ENCODE peak calls at places on chromosomes 11 and 22, in seven cellular contexts. One of them, this sample, is unnamed.
A peak's percentile ranks its signal among the peaks of the same experiment; 100 is the strongest.

GRCh38 chr11:2891291-2891690 is 5.7 kb upstream of the CDKN1C start:
- DNase-seq in GM23248: no peak
- DNase-seq in SK-N-SH: peak; percentile 67
- DNase-seq in GM23338: peak; percentile 53
- DNase-seq in PC-3: no peak
- DNase-seq in Karpas-422: no peak
- DNase-seq in PC-9: no peak
- DNase-seq in this sample: no peak

GRCh38 chr11:96486890-96487633 is 97.2 kb downstream of the JRKL start:
- DNase-seq in GM23248: peak; percentile 18
- DNase-seq in SK-N-SH: no peak
- DNase-seq in GM23338: peak; percentile 45
- DNase-seq in PC-3: peak; percentile 95
- DNase-seq in Karpas-422: no peak
- DNase-seq in PC-9: peak; percentile 64
- DNase-seq in this sample: peak; percentile 86

GRCh38 chr11:126465573-126466287 is 110.2 kb downstream of the ST3GAL4 start:
- DNase-seq in GM23248: peak; percentile 40
- DNase-seq in SK-N-SH: peak; percentile 57
- DNase-seq in GM23338: no peak
- DNase-seq in PC-3: no peak
- DNase-seq in Karpas-422: peak; percentile 62
- DNase-seq in PC-9: peak; percentile 17
- DNase-seq in this sample: no peak

GRCh38 chr11:20561915-20562314 is 37.5 kb upstream of the SLC6A5 start:
- DNase-seq in GM23248: no peak
- DNase-seq in SK-N-SH: no peak
- DNase-seq in GM23338: no peak
- DNase-seq in PC-3: no peak
- DNase-seq in Karpas-422: no peak
- DNase-seq in PC-9: no peak
- DNase-seq in this sample: no peak

GRCh38 chr11:123143476-123143875 is 51.6 kb downstream of the CLMP start:
- DNase-seq in GM23248: no peak
- DNase-seq in SK-N-SH: no peak
- DNase-seq in GM23338: no peak
- DNase-seq in PC-3: no peak
- DNase-seq in Karpas-422: no peak
- DNase-seq in PC-9: no peak
- DNase-seq in this sample: no peak

GRCh38 chr11:12418019-12418611 is 40.7 kb downstream of the PARVA start:
- DNase-seq in GM23248: peak; percentile 74
- DNase-seq in SK-N-SH: no peak
- DNase-seq in GM23338: peak; percentile 39
- DNase-seq in PC-3: no peak
- DNase-seq in Karpas-422: no peak
- DNase-seq in PC-9: peak; percentile 29
- DNase-seq in this sample: no peak

GRCh38 chr11:72579816-72580647 is 94.2 kb downstream of the PDE2A start:
- DNase-seq in GM23248: no peak
- DNase-seq in SK-N-SH: no peak
- DNase-seq in GM23338: no peak
- DNase-seq in PC-3: no peak
- DNase-seq in Karpas-422: peak; percentile 71
- DNase-seq in PC-9: no peak
- DNase-seq in this sample: no peak

GRCh38 chr11:2701230-2701629 is 1.4 kb upstream of the KCNQ1OT1 start:
- DNase-seq in GM23248: peak; percentile 32
- DNase-seq in SK-N-SH: no peak
- DNase-seq in GM23338: no peak
- DNase-seq in PC-3: no peak
- DNase-seq in Karpas-422: no peak
- DNase-seq in PC-9: no peak
- DNase-seq in this sample: no peak

GRCh38 chr11:22702022-22702421 is 35.6 kb downstream of the GAS2 start:
- DNase-seq in GM23248: no peak
- DNase-seq in SK-N-SH: no peak
- DNase-seq in GM23338: no peak
- DNase-seq in PC-3: no peak
- DNase-seq in Karpas-422: no peak
- DNase-seq in PC-9: no peak
- DNase-seq in this sample: no peak

GRCh38 chr11:29481721-29482120 is 535.1 kb downstream of the KCNA4 start:
- DNase-seq in GM23248: no peak
- DNase-seq in SK-N-SH: no peak
- DNase-seq in GM23338: no peak
- DNase-seq in PC-3: no peak
- DNase-seq in Karpas-422: no peak
- DNase-seq in PC-9: no peak
- DNase-seq in this sample: no peak

GRCh38 chr22:32020117-32020516 is 22.9 kb upstream of the SLC5A1 start:
- DNase-seq in GM23248: peak; percentile 60
- DNase-seq in SK-N-SH: no peak
- DNase-seq in GM23338: no peak
- DNase-seq in PC-3: peak; percentile 89
- DNase-seq in Karpas-422: no peak
- DNase-seq in PC-9: no peak
- DNase-seq in this sample: peak; percentile 42

GRCh38 chr22:28582806-28583205 is 96.8 kb downstream of the TTC28 start:
- DNase-seq in GM23248: peak; percentile 93
- DNase-seq in SK-N-SH: peak; percentile 45
- DNase-seq in GM23338: peak; percentile 59
- DNase-seq in PC-3: peak; percentile 4
- DNase-seq in Karpas-422: no peak
- DNase-seq in PC-9: no peak
- DNase-seq in this sample: no peak
- H3K9me2 ChIP-seq in GM23248: no peaks in the 10 kb centered on the region
- H3K9me2 ChIP-seq in SK-N-SH: no peaks in the 10 kb centered on the region
- H3K9me2 ChIP-seq in GM23338: no peaks in the 10 kb centered on the region
- H3K9me2 ChIP-seq in PC-3: no peaks in the 10 kb centered on the region
- H3K9me2 ChIP-seq in Karpas-422: no peaks in the 10 kb centered on the region
- H3K9me2 ChIP-seq in PC-9: no peaks in the 10 kb centered on the region
- H3K9me2 ChIP-seq in this sample: no peaks in the 10 kb centered on the region

GRCh38 chr11:35944503-35945136 is 758 bp downstream of the LDLRAD3 start:
- DNase-seq in GM23248: peak; percentile 59
- DNase-seq in SK-N-SH: peak; percentile 56
- DNase-seq in GM23338: peak; percentile 26
- DNase-seq in PC-3: peak; percentile 16
- DNase-seq in Karpas-422: no peak
- DNase-seq in PC-9: peak; percentile 13
- DNase-seq in this sample: no peak

GRCh38 chr11:35943761-35944502 is at the start of gene LDLRAD3:
- DNase-seq in GM23248: peak; percentile 90
- DNase-seq in SK-N-SH: peak; percentile 94
- DNase-seq in GM23338: peak; percentile 85
- DNase-seq in PC-3: peak; percentile 70
- DNase-seq in Karpas-422: no peak
- DNase-seq in PC-9: peak; percentile 74
- DNase-seq in this sample: peak; percentile 92

GRCh38 chr11:35946766-35947165 is 2.9 kb downstream of the LDLRAD3 start:
- DNase-seq in GM23248: no peak
- DNase-seq in SK-N-SH: no peak
- DNase-seq in GM23338: no peak
- DNase-seq in PC-3: no peak
- DNase-seq in Karpas-422: no peak
- DNase-seq in PC-9: no peak
- DNase-seq in this sample: no peak

GRCh38 chr11:35945137-35945518 is 1.3 kb downstream of the LDLRAD3 start:
- DNase-seq in GM23248: no peak
- DNase-seq in SK-N-SH: no peak
- DNase-seq in GM23338: no peak
- DNase-seq in PC-3: no peak
- DNase-seq in Karpas-422: no peak
- DNase-seq in PC-9: no peak
- DNase-seq in this sample: no peak

DNA sequence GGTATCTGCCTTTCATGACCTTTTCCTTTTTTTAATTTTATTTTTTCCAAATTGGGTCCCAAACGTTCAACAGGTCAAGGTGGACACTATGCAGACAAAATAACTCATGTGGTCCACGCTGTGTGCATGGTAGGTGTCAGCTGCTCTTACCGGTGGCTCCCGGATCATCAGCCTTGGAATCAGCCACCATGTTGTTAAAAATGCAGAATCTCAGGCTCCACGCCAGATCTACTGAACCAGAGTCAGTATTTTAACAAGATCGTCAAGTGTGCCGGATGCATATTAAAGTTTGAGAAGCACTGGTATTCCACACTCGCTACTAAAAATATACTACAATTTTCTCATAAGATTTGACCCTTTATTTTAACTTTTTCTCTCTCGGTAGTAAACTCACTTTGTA is 568 bp upstream of the LDLRAD3 start:
- DNase-seq in GM23248: no peak
- DNase-seq in SK-N-SH: no peak
- DNase-seq in GM23338: peak; percentile 24
- DNase-seq in PC-3: no peak
- DNase-seq in Karpas-422: no peak
- DNase-seq in PC-9: no peak
- DNase-seq in this sample: no peak
- H3K9me2 ChIP-seq in GM23248: no peaks in the 10 kb centered on the region
- H3K9me2 ChIP-seq in SK-N-SH: no peaks in the 10 kb centered on the region
- H3K9me2 ChIP-seq in GM23338: no peaks in the 10 kb centered on the region
- H3K9me2 ChIP-seq in PC-3: no peaks in the 10 kb centered on the region
- H3K9me2 ChIP-seq in Karpas-422: no peaks in the 10 kb centered on the region
- H3K9me2 ChIP-seq in PC-9: no peaks in the 10 kb centered on the region
- H3K9me2 ChIP-seq in this sample: no peaks in the 10 kb centered on the region

GRCh38 chr11:46916251-46916650 is 2.1 kb downstream of the LRP4 start:
- DNase-seq in GM23248: peak; percentile 67
- DNase-seq in SK-N-SH: no peak
- DNase-seq in GM23338: no peak
- DNase-seq in PC-3: no peak
- DNase-seq in Karpas-422: no peak
- DNase-seq in PC-9: no peak
- DNase-seq in this sample: no peak

GRCh38 chr11:46912526-46913150 is 5.7 kb downstream of the LRP4 start:
- DNase-seq in GM23248: no peak
- DNase-seq in SK-N-SH: peak; percentile 52
- DNase-seq in GM23338: peak; percentile 92
- DNase-seq in PC-3: peak; percentile 19
- DNase-seq in Karpas-422: peak; percentile 59
- DNase-seq in PC-9: no peak
- DNase-seq in this sample: peak; percentile 42

GRCh38 chr11:46913484-46913883 is 4.9 kb downstream of the LRP4 start:
- DNase-seq in GM23248: no peak
- DNase-seq in SK-N-SH: no peak
- DNase-seq in GM23338: peak; percentile 57
- DNase-seq in PC-3: no peak
- DNase-seq in Karpas-422: no peak
- DNase-seq in PC-9: no peak
- DNase-seq in this sample: no peak

GRCh38 chr11:46914910-46915309 is 3.4 kb downstream of the LRP4 start:
- DNase-seq in GM23248: no peak
- DNase-seq in SK-N-SH: no peak
- DNase-seq in GM23338: no peak
- DNase-seq in PC-3: no peak
- DNase-seq in Karpas-422: no peak
- DNase-seq in PC-9: no peak
- DNase-seq in this sample: no peak

DNA sequence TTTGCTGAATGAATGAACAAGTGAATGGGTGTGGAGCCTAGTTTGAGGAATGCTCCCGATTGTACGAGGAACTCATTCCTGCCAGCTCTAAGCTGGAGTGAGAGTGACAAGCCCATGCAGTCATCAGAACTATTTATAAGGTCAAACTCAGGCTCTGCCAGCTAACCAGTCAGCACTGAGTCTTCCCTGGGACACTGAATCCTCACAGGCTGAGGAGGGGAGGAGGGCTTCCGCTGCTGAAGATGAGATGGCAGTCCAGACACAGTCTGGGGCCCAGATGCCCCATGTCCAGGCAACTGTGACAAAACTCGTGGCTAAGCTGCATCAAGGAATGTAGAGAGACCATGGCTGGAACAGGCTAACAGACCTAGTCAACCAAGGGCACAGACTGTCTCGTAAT is 4.0 kb downstream of the LRP4 start:
- DNase-seq in GM23248: peak; percentile 89
- DNase-seq in SK-N-SH: no peak
- DNase-seq in GM23338: no peak
- DNase-seq in PC-3: peak; percentile 49
- DNase-seq in Karpas-422: no peak
- DNase-seq in PC-9: no peak
- DNase-seq in this sample: no peak
- H3K9me2 ChIP-seq in GM23248: no peaks in the 10 kb centered on the region
- H3K9me2 ChIP-seq in SK-N-SH: no peaks in the 10 kb centered on the region
- H3K9me2 ChIP-seq in GM23338: no peaks in the 10 kb centered on the region
- H3K9me2 ChIP-seq in PC-3: no peaks in the 10 kb centered on the region
- H3K9me2 ChIP-seq in Karpas-422: no peaks in the 10 kb centered on the region
- H3K9me2 ChIP-seq in PC-9: no peaks in the 10 kb centered on the region
- H3K9me2 ChIP-seq in this sample: no peaks in the 10 kb centered on the region

DNA sequence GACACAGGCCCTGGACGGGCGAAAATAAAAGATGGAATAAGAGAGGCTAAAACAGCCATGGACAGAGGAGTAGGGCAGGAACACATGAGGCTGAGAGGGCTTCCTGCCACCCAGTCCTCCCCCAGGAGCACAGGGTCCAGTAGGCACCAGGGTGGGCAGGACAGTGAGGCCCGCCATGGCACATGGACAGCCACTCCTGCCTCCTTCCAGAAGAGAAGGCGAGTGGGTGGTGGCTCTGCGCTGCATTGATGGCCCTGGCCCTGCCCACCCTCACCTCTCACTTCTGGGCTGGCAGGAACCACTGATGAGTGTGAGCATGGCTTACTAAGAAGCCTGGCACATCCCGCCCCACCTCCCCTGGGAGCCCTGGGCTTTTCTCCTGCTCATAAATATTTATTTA is 51.2 kb downstream of the TPBGL start:
- DNase-seq in GM23248: no peak
- DNase-seq in SK-N-SH: no peak
- DNase-seq in GM23338: no peak
- DNase-seq in PC-3: no peak
- DNase-seq in Karpas-422: no peak
- DNase-seq in PC-9: no peak
- DNase-seq in this sample: no peak
- H3K9me2 ChIP-seq in GM23248: no peaks in the 10 kb centered on the region
- H3K9me2 ChIP-seq in SK-N-SH: no peaks in the 10 kb centered on the region
- H3K9me2 ChIP-seq in GM23338: no peaks in the 10 kb centered on the region
- H3K9me2 ChIP-seq in PC-3: no peaks in the 10 kb centered on the region
- H3K9me2 ChIP-seq in Karpas-422: no peaks in the 10 kb centered on the region
- H3K9me2 ChIP-seq in PC-9: no peaks in the 10 kb centered on the region
- H3K9me2 ChIP-seq in this sample: no peaks in the 10 kb centered on the region

GRCh38 chr11:63666874-63667273 is 4.3 kb downstream of the ATL3 start:
- DNase-seq in GM23248: peak; percentile 84
- DNase-seq in SK-N-SH: no peak
- DNase-seq in GM23338: no peak
- DNase-seq in PC-3: no peak
- DNase-seq in Karpas-422: no peak
- DNase-seq in PC-9: no peak
- DNase-seq in this sample: no peak

GRCh38 chr11:63663809-63664208 is 7.4 kb downstream of the ATL3 start:
- DNase-seq in GM23248: peak; percentile 88
- DNase-seq in SK-N-SH: no peak
- DNase-seq in GM23338: no peak
- DNase-seq in PC-3: peak; percentile 86
- DNase-seq in Karpas-422: no peak
- DNase-seq in PC-9: peak; percentile 40
- DNase-seq in this sample: no peak

DNA sequence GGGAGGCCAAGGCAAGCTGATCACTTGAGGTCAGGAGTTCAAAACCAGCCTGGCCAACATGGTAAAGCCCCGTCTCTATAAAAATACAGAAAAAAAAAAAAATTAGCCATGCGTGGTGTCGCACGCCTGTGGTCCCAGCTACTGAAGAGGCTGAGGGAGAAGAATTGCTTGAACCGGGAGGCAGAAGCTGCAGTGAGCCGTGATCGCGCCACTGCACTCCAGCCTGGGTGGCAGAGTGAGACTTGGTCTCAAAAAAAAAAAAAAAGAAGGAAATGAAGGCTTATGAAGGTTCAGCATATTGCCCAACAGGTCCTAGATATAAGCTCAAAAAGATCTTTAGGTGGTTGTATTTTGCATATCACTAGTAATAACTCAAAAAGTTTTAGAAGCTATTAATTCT is 10.2 kb downstream of the ATL3 start:
- DNase-seq in GM23248: no peak
- DNase-seq in SK-N-SH: no peak
- DNase-seq in GM23338: no peak
- DNase-seq in PC-3: no peak
- DNase-seq in Karpas-422: peak; percentile 69
- DNase-seq in PC-9: no peak
- DNase-seq in this sample: no peak
- H3K9me2 ChIP-seq in GM23248: no peaks in the 10 kb centered on the region
- H3K9me2 ChIP-seq in SK-N-SH: no peaks in the 10 kb centered on the region
- H3K9me2 ChIP-seq in GM23338: no peaks in the 10 kb centered on the region
- H3K9me2 ChIP-seq in PC-3: no peaks in the 10 kb centered on the region
- H3K9me2 ChIP-seq in Karpas-422: no peaks in the 10 kb centered on the region
- H3K9me2 ChIP-seq in PC-9: no peaks in the 10 kb centered on the region
- H3K9me2 ChIP-seq in this sample: no peaks in the 10 kb centered on the region

This sample was measured in hepatocyte.